ENCODE peak calls at places on chromosome 16, in eight cellular contexts. One of them, this sample, is unnamed.

GRCh38 chr16:85444879-85445778 is 168.0 kb upstream of the GSE1 start:
- DNase-seq in H7: peak
- DNase-seq in HFF-Myc: no peak
- DNase-seq in choroid plexus epithelial cell: no peak
- DNase-seq in AG04450: no peak
- DNase-seq in caudate nucleus: no peak
- DNase-seq in breast epithelium: no peak
- DNase-seq in mucosa of descending colon: peak
- DNase-seq in this sample: peak

GRCh38 chr16:57665541-57665940 is 2.6 kb upstream of the ADGRG3 start:
- DNase-seq in HFF-Myc: no peak
- DNase-seq in AG04450: no peak
- DNase-seq in mucosa of descending colon: no peak
- DNase-seq in choroid plexus epithelial cell: no peak
- DNase-seq in H7: no peak
- DNase-seq in breast epithelium: no peak
- DNase-seq in caudate nucleus: no peak
- DNase-seq in this sample: no peak

GRCh38 chr16:4679156-4679853 is 14.1 kb upstream of the NUDT16L1 start:
- DNase-seq in HFF-Myc: no peak
- DNase-seq in choroid plexus epithelial cell: no peak
- DNase-seq in breast epithelium: peak
- DNase-seq in AG04450: no peak
- DNase-seq in mucosa of descending colon: peak
- DNase-seq in caudate nucleus: no peak
- DNase-seq in H7: no peak
- DNase-seq in this sample: peak

GRCh38 chr16:64305663-64306062 is 816.2 kb downstream of the CDH11 start:
- DNase-seq in caudate nucleus: no peak
- DNase-seq in breast epithelium: no peak
- DNase-seq in mucosa of descending colon: no peak
- DNase-seq in HFF-Myc: no peak
- DNase-seq in H7: no peak
- DNase-seq in AG04450: no peak
- DNase-seq in choroid plexus epithelial cell: no peak
- DNase-seq in this sample: no peak

GRCh38 chr16:88499314-88499713 is 46.2 kb downstream of the ZFPM1 start:
- DNase-seq in mucosa of descending colon: no peak
- DNase-seq in AG04450: no peak
- DNase-seq in breast epithelium: no peak
- DNase-seq in H7: no peak
- DNase-seq in caudate nucleus: no peak
- DNase-seq in choroid plexus epithelial cell: no peak
- DNase-seq in HFF-Myc: no peak
- DNase-seq in this sample: no peak

GRCh38 chr16:55779391-55780094 is 53.4 kb downstream of the CES1 start:
- DNase-seq in mucosa of descending colon: no peak
- DNase-seq in AG04450: no peak
- DNase-seq in H7: no peak
- DNase-seq in caudate nucleus: no peak
- DNase-seq in breast epithelium: no peak
- DNase-seq in choroid plexus epithelial cell: no peak
- DNase-seq in HFF-Myc: no peak
- DNase-seq in this sample: no peak

GRCh38 chr16:75244225-75244792 is 7.1 kb downstream of the BCAR1 start:
- DNase-seq in choroid plexus epithelial cell: peak
- DNase-seq in mucosa of descending colon: peak
- DNase-seq in H7: no peak
- DNase-seq in AG04450: no peak
- DNase-seq in caudate nucleus: no peak
- DNase-seq in HFF-Myc: no peak
- DNase-seq in breast epithelium: peak
- DNase-seq in this sample: peak

GRCh38 chr16:70749681-70750601 is 51.0 kb downstream of the VAC14 start:
- DNase-seq in mucosa of descending colon: no peak
- DNase-seq in H7: peak
- DNase-seq in caudate nucleus: no peak
- DNase-seq in AG04450: no peak
- DNase-seq in breast epithelium: no peak
- DNase-seq in HFF-Myc: no peak
- DNase-seq in choroid plexus epithelial cell: peak
- DNase-seq in this sample: no peak

GRCh38 chr16:66480265-66481080 is 53.4 kb downstream of the BEAN1 start:
- DNase-seq in H7: no peak
- DNase-seq in mucosa of descending colon: no peak
- DNase-seq in breast epithelium: no peak
- DNase-seq in AG04450: no peak
- DNase-seq in HFF-Myc: no peak
- DNase-seq in caudate nucleus: no peak
- DNase-seq in choroid plexus epithelial cell: no peak
- DNase-seq in this sample: no peak

GRCh38 chr16:65285128-65286120 is 163.6 kb upstream of the CDH11 start:
- DNase-seq in mucosa of descending colon: no peak
- DNase-seq in choroid plexus epithelial cell: peak
- DNase-seq in AG04450: no peak
- DNase-seq in breast epithelium: no peak
- DNase-seq in caudate nucleus: no peak
- DNase-seq in HFF-Myc: no peak
- DNase-seq in H7: no peak
- DNase-seq in this sample: no peak

GRCh38 chr16:74448990-74449389 is 27.7 kb upstream of the CLEC18B start:
- DNase-seq in choroid plexus epithelial cell: peak
- DNase-seq in AG04450: peak
- DNase-seq in breast epithelium: peak
- DNase-seq in H7: no peak
- DNase-seq in mucosa of descending colon: peak
- DNase-seq in caudate nucleus: no peak
- DNase-seq in HFF-Myc: peak
- DNase-seq in this sample: peak

GRCh38 chr16:15887283-15887682 is 1.1 kb downstream of the CEP20 start:
- DNase-seq in AG04450: no peak
- DNase-seq in HFF-Myc: no peak
- DNase-seq in caudate nucleus: no peak
- DNase-seq in H7: no peak
- DNase-seq in mucosa of descending colon: no peak
- DNase-seq in breast epithelium: no peak
- DNase-seq in choroid plexus epithelial cell: no peak
- DNase-seq in this sample: no peak

GRCh38 chr16:81532491-81533174 is 88.0 kb downstream of the CMIP start:
- DNase-seq in breast epithelium: no peak
- DNase-seq in choroid plexus epithelial cell: no peak
- DNase-seq in AG04450: no peak
- DNase-seq in mucosa of descending colon: peak
- DNase-seq in HFF-Myc: no peak
- DNase-seq in caudate nucleus: no peak
- DNase-seq in H7: no peak
- DNase-seq in this sample: no peak

This sample was measured in stomach.